ENCODE peak calls at places on chromosomes 12 and 14, in four cellular contexts. H, C, J and Y are unnamed samples.

GRCh38 chr14:42893183-42893582 is 1286.5 kb downstream of the LRFN5 start:
- DNase-seq in H (no peak), C (no peak), J (no peak), Y (no peak)

GRCh38 chr12:103924761-103925641 is 5.2 kb upstream of the HSP90B1 start:
- DNase-seq in H (peak), C (no peak), J (no peak), Y (peak)

GRCh38 chr12:120738252-120739030 is 12.8 kb downstream of the ACADS start:
- DNase-seq in H (no peak), C (no peak), J (no peak), Y (no peak)

GRCh38 chr12:97639702-97640101 is 177.1 kb downstream of the RMST start:
- DNase-seq in H (no peak), C (no peak), J (no peak), Y (no peak)

GRCh38 chr14:59704054-59704453 is 127.4 kb upstream of the CCDC175 start:
- DNase-seq in H (no peak), C (no peak), J (no peak), Y (no peak)

GRCh38 chr12:69096669-69097364 is 142.6 kb upstream of the CPSF6 start:
- DNase-seq in H (no peak), C (no peak), J (no peak), Y (no peak)

GRCh38 chr12:59803735-59804134 is 207.9 kb downstream of the SLC16A7 start:
- DNase-seq in H (no peak), C (no peak), J (no peak), Y (no peak)

GRCh38 chr12:132341318-132342050 is 12.1 kb upstream of the GALNT9 start:
- DNase-seq in H (no peak), C (no peak), J (no peak), Y (no peak)

GRCh38 chr12:80472241-80472640 is 28.2 kb downstream of the PTPRQ start:
- DNase-seq in H (no peak), C (no peak), J (no peak), Y (no peak)

GRCh38 chr14:28116716-28117115 is 649.9 kb upstream of the FOXG1 start:
- DNase-seq in H (no peak), C (no peak), J (no peak), Y (no peak)

GRCh38 chr14:77203611-77204456 is 22.2 kb downstream of the TMEM63C start:
- DNase-seq in H (no peak), C (peak), J (peak), Y (peak)

GRCh38 chr12:123141615-123142517 is 9.0 kb downstream of the PITPNM2 start:
- DNase-seq in H (no peak), C (no peak), J (no peak), Y (no peak)

GRCh38 chr14:103057372-103058208 is at the start of gene CDC42BPB:
- DNase-seq in H (peak), C (peak), J (peak), Y (peak)

GRCh38 chr12:63294327-63294632 is 143.3 kb upstream of the AVPR1A start:
- DNase-seq in H (no peak), C (no peak), J (no peak), Y (no peak)

GRCh38 chr12:49367381-49368239 is at the start of gene SPATS2:
- DNase-seq in H (peak), C (no peak), J (no peak), Y (no peak)

GRCh38 chr12:16568873-16569272 is 37.1 kb downstream of the LMO3 start:
- DNase-seq in H (no peak), C (no peak), J (no peak), Y (no peak)

GRCh38 chr14:65184032-65184764 is 81.9 kb upstream of the MAX start:
- DNase-seq in H (no peak), C (no peak), J (no peak), Y (no peak)

GRCh38 chr12:39405580-39405979 is 37.3 kb downstream of the KIF21A start:
- DNase-seq in H (no peak), C (no peak), J (no peak), Y (no peak)

GRCh38 chr14:102508774-102509743 is 517 bp downstream of the ANKRD9 start:
- DNase-seq in H (peak), C (peak), J (no peak), Y (no peak)

GRCh38 chr12:89156862-89157262 is 195.4 kb downstream of the DUSP6 start:
- DNase-seq in H (no peak), C (no peak), J (no peak), Y (no peak)

GRCh38 chr12:45415393-45415817 is 199.5 kb downstream of the ANO6 start:
- DNase-seq in H (peak), C (no peak), J (no peak), Y (no peak)